ENCODE peak calls at places on chromosomes 6 and 20, in five cellular contexts. J is A673, L is breast epithelium, A is ovary, Y is heart left ventricle. R is an unnamed sample.

GRCh38 chr20:20184149-20184548 is 131.8 kb downstream of the CFAP61 start:
- DNase-seq in J (peak), L (no peak), A (no peak), Y (no peak), R (no peak)

GRCh38 chr20:45251884-45252571 is 2.3 kb downstream of the SLPI start:
- DNase-seq in J (no peak), L (no peak), A (no peak), Y (no peak), R (no peak)

GRCh38 chr6:88807622-88808021 is 155.8 kb downstream of the RNGTT start:
- DNase-seq in J (no peak), L (no peak), A (no peak), Y (no peak), R (no peak)

GRCh38 chr6:75402296-75402695 is 91.3 kb downstream of the FILIP1 start:
- DNase-seq in J (no peak), L (no peak), A (no peak), Y (peak), R (no peak)

GRCh38 chr6:68726992-68727391 is 91.9 kb downstream of the ADGRB3 start:
- DNase-seq in J (no peak), L (no peak), A (no peak), Y (no peak), R (no peak)

GRCh38 chr6:141472123-141472522 is 660.6 kb upstream of the GJE1 start:
- DNase-seq in J (no peak), L (no peak), A (no peak), Y (no peak), R (no peak)

GRCh38 chr6:158777510-158777909 is 41.7 kb downstream of the EZR start:
- DNase-seq in J (no peak), L (no peak), A (no peak), Y (no peak), R (no peak)

GRCh38 chr20:48877299-48877698 is 44.2 kb upstream of the ARFGEF2 start:
- DNase-seq in J (no peak), L (no peak), A (no peak), Y (no peak), R (no peak)

GRCh38 chr6:102732908-102733307 is 1339.4 kb downstream of the GRIK2 start:
- DNase-seq in J (no peak), L (no peak), A (no peak), Y (no peak), R (no peak)

GRCh38 chr6:119119989-119120388 is 41.5 kb upstream of the FAM184A start:
- DNase-seq in J (peak), L (no peak), A (no peak), Y (no peak), R (no peak)

GRCh38 chr6:107618672-107619071 is 128.8 kb downstream of the SOBP start:
- DNase-seq in J (no peak), L (no peak), A (no peak), Y (no peak), R (no peak)

DNA sequence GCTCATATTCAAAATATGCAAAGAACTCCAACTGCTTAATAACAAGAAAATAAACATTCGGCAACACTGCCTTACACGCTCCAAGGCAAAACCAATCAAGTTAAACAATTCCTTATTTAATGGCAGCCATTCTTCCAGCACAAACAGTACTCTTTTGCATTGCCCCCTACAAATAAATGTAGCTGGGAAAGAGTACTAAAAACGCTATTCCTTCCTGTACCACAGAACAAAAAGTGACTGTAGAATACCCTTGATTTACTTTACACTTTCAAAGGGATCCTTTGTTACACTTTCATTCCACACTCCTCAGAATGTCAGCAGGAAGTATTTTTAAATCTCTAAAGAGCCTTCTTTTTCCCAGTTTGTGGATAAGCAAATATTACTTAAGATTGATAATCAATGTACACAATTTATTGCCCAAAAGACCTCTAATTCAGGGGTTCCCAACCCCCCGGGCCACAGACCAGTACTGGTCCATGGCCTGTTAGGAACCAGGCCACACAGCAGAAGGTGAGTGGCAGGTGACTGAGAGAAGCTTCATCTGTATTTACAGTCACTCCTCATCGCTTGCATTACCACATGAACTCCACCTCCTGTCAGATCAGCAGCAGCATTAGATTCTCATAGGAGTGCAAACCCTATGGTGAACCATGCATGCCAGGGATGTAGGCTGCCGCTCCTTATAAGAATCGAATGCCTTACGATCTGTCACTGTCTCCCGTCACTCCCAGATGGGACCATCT is 51.6 kb downstream of the MBOAT1 start:
- DNase-seq in J (no peak), L (no peak), A (no peak), Y (no peak), R (no peak)
- H3K27ac ChIP-seq in J (no peak), L (peak), A (peak), Y (no peak), R (no peak)

GRCh38 chr6:110728501-110728900 is 86.8 kb downstream of the CDK19 start:
- DNase-seq in J (no peak), L (no peak), A (no peak), Y (no peak), R (no peak)

GRCh38 chr6:110731196-110731595 is 84.1 kb downstream of the CDK19 start:
- DNase-seq in J (no peak), L (no peak), A (no peak), Y (no peak), R (no peak)

DNA sequence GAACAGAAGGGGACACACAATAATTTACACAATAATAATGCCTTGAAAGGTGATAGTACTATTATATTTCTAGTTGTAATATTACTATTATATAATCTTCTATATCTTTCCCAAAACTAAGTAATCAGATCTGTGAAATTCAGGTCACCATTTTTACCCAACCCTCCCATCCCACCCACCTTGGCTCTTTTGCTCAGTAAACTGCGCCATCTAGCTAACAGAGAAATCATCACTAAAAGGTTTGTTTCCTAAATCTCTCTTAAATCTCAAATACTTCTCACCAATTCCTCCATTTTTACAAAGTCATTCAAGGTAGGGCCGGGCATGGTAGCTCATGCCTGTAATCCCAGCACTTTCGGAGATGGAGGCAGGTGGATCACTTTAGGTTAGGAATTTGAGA is 83.4 kb downstream of the CDK19 start:
- DNase-seq in J (no peak), L (no peak), A (no peak), Y (no peak), R (no peak)
- TF ChIP-seq CTCF in J (peak), L (no peak), A (no peak), Y (no peak), R (no peak)

GRCh38 chr6:17393335-17394191 is at the start of gene CAP2:
- DNase-seq in J (peak), L (peak), A (peak), Y (peak), R (peak)

GRCh38 chr6:17396256-17396655 is 2.9 kb downstream of the CAP2 start:
- DNase-seq in J (no peak), L (no peak), A (no peak), Y (no peak), R (no peak)

GRCh38 chr6:17392978-17393334 is 439 bp upstream of the CAP2 start:
- DNase-seq in J (no peak), L (no peak), A (no peak), Y (no peak), R (no peak)

GRCh38 chr6:17394192-17394611 is 807 bp downstream of the CAP2 start:
- DNase-seq in J (peak), L (no peak), A (peak), Y (peak), R (peak)

DNA sequence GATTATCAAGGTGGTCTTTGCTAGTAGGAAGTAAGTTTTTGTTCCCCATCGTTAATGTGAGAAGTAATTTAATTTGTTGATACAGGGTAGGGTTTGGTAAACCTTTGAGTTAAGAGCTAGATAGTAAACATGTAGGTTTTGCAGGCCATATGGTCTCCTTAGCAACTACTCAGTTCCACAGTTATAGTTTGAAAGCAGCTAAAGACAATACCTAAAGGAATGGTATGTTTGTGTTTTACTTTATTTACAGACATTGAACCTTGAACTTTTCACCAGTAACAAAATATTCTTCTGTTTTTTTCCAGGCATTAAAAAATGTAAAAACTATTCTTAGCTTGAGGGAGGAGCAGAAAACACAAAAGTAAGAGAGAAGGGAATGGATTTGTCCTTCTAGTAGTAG is 1.7 kb downstream of the CAP2 start:
- DNase-seq in J (no peak), L (no peak), A (no peak), Y (no peak), R (no peak)
- H3K4me3 ChIP-seq in J (no peak), L (no peak), A (no peak), Y (peak), R (no peak)

GRCh38 chr20:43584448-43585138 is 6.1 kb upstream of the IFT52 start:
- DNase-seq in J (no peak), L (no peak), A (no peak), Y (no peak), R (no peak)
- H3K27ac ChIP-seq in J (no peak), L (no peak), A (no peak), Y (no peak), R (no peak)